ENCODE peak calls at places on chromosomes 16 and 17, in eight cellular contexts. T is PC-9, F is BJ, H is MM.1S, R is OCI-LY7, O is body of pancreas, L is fibroblast of pulmonary artery, P is lower leg skin. M is an unnamed sample.

GRCh38 chr16:84927621-84928591 is 83.4 kb downstream of the ZDHHC7 start:
- DNase-seq in F (no peak), O (peak), T (no peak), L (no peak), H (no peak), P (no peak), R (no peak), M (no peak)

GRCh38 chr17:61124562-61124961 is 275.1 kb upstream of the TBX2 start:
- DNase-seq in R (no peak), P (no peak), L (no peak), H (no peak), F (no peak), O (no peak), T (no peak), M (no peak)

GRCh38 chr17:1928976-1929375 is 96.2 kb downstream of the RTN4RL1 start:
- DNase-seq in O (no peak), F (no peak), L (no peak), T (no peak), R (no peak), P (no peak), H (no peak), M (no peak)

GRCh38 chr16:19696961-19697360 is 21.1 kb downstream of the KNOP1 start:
- DNase-seq in F (no peak), O (no peak), H (no peak), P (no peak), R (no peak), T (no peak), L (no peak), M (no peak)

GRCh38 chr17:16994626-16995025 is 22.7 kb upstream of the TNFRSF13B start:
- DNase-seq in P (no peak), F (no peak), R (no peak), O (no peak), H (no peak), L (no peak), T (no peak), M (no peak)

GRCh38 chr17:7838291-7839075 is 4.5 kb downstream of the KDM6B start:
- DNase-seq in R (peak), T (no peak), P (peak), H (no peak), F (no peak), O (peak), L (peak), M (no peak)

GRCh38 chr17:17837380-17837821 is 615 bp upstream of the SREBF1 start:
- DNase-seq in R (peak), P (no peak), F (peak), T (peak), L (peak), O (peak), H (no peak), M (no peak)

GRCh38 chr17:7060165-7060890 is 16.4 kb upstream of the SLC16A11 start:
- DNase-seq in H (peak), P (no peak), L (peak), T (peak), O (no peak), F (no peak), R (no peak), M (no peak)

GRCh38 chr17:14205992-14206461 is 30.6 kb downstream of the CDRT15 start:
- DNase-seq in F (no peak), P (peak), L (no peak), O (peak), T (peak), H (no peak), R (no peak), M (no peak)

GRCh38 chr17:59668816-59669215 is 38.4 kb downstream of the PTRH2 start:
- DNase-seq in H (no peak), L (peak), O (no peak), F (peak), R (no peak), T (no peak), P (no peak), M (peak)

GRCh38 chr16:84294196-84295142 is at the start of gene WFDC1:
- DNase-seq in L (peak), O (no peak), R (no peak), H (no peak), F (no peak), P (no peak), T (no peak), M (no peak)

GRCh38 chr16:46789499-46790414 is 41.2 kb downstream of the C16orf87 start:
- DNase-seq in L (peak), F (no peak), O (peak), R (peak), T (no peak), P (peak), H (peak), M (no peak)

GRCh38 chr16:7400117-7400890 is 67.7 kb downstream of the RBFOX1 start:
- DNase-seq in F (no peak), R (no peak), L (no peak), P (no peak), H (no peak), T (no peak), O (no peak), M (no peak)

GRCh38 chr16:22141746-22142145 is 20.6 kb upstream of the SDR42E2 start:
- DNase-seq in L (peak), O (no peak), T (no peak), H (no peak), F (no peak), P (no peak), R (peak), M (peak)

GRCh38 chr17:38563362-38564253 is 42.1 kb downstream of the SRCIN1 start:
- DNase-seq in O (no peak), F (no peak), P (no peak), H (no peak), T (no peak), L (no peak), R (no peak), M (no peak)

GRCh38 chr16:18039931-18040330 is 296.6 kb downstream of the NPIPA8 start:
- DNase-seq in R (no peak), O (no peak), T (no peak), H (no peak), L (no peak), P (no peak), F (no peak), M (no peak)

GRCh38 chr17:17668358-17668757 is 12.9 kb upstream of the RAI1 start:
- DNase-seq in P (no peak), H (no peak), F (no peak), R (no peak), O (no peak), T (no peak), L (no peak), M (no peak)

GRCh38 chr16:89761304-89761922 is 40.1 kb downstream of the ZNF276 start:
- DNase-seq in F (no peak), P (no peak), O (no peak), R (no peak), H (peak), L (no peak), T (no peak), M (no peak)

GRCh38 chr16:71610936-71611871 is 14.8 kb upstream of the MARVELD3 start:
- DNase-seq in H (peak), T (no peak), P (peak), F (no peak), R (peak), L (peak), O (peak), M (peak)

GRCh38 chr16:50024207-50024606 is 818 bp upstream of the CNEP1R1 start:
- DNase-seq in R (no peak), H (no peak), T (no peak), F (no peak), L (no peak), O (no peak), P (no peak), M (no peak)

GRCh38 chr16:50024684-50025543 is at the start of gene CNEP1R1:
- DNase-seq in R (peak), T (peak), H (peak), F (peak), L (peak), P (peak), O (peak), M (peak)

GRCh38 chr16:50023626-50024025 is 1.4 kb upstream of the CNEP1R1 start:
- DNase-seq in L (no peak), O (no peak), R (no peak), T (no peak), P (no peak), F (no peak), H (no peak), M (no peak)

GRCh38 chr16:50025544-50025931 is 513 bp downstream of the CNEP1R1 start:
- DNase-seq in F (no peak), O (peak), R (peak), P (no peak), L (no peak), T (no peak), H (peak), M (no peak)

GRCh38 chr16:50021509-50021908 is 3.5 kb upstream of the CNEP1R1 start:
- DNase-seq in R (peak), P (no peak), O (no peak), L (no peak), F (no peak), H (peak), T (no peak), M (no peak)
- TF ChIP-seq CTCF in R (peak), P (no peak), O (no peak), L (no peak), F (peak), H (peak), T (no peak), M (no peak)

GRCh38 chr17:78933959-78934568 is 8.9 kb upstream of the TIMP2 start:
- DNase-seq in F (peak), R (no peak), P (peak), T (peak), L (peak), O (peak), H (peak), M (peak)
- H3K4me3 ChIP-seq in F (peak), R (no peak), P (no peak), T (peak), L (peak), O (no peak), H (no peak), M (peak)

DNA sequence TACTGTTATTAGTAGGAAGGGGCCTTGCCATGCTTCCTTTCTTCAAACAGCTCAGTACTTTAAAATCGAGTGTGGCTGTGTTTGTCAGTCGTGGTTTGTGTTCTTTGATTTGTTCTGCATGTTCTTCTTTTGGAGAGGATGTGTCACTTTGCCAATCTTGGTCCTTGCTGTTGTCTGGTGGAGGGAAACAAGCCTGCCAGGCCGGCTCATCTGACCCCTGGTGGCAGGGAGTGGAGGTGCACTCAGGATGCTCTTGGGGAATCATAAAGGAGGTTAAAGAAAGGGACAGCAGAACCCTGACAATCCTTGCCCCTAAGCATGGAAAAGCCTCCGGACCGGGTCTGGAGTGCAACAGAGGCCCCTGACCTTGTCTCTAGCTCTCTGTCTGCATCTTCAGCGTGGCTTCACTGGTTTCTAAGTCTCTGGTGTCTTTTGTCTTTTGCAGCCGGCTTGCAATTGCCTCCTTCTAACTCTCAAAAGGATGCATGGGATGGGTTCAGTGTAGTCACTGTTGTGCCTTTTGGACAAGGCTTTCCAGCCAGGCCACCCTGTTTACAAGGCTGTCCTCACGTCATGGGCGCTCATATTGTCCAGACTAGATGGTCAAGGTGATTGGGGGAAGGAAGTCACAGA is 135.8 kb downstream of the WWOX start:
- DNase-seq in R (peak), O (peak), F (no peak), P (peak), L (peak), H (peak), T (peak), M (peak)
- TF ChIP-seq CTCF in R (peak), O (peak), F (peak), P (no peak), L (peak), H (peak), T (peak), M (peak)

GRCh38 chr17:75976175-75976848 is 2.7 kb downstream of the ACOX1 start:
- DNase-seq in F (no peak), L (no peak), O (no peak), R (no peak), P (no peak), T (no peak), H (no peak), M (no peak)
- H3K4me3 ChIP-seq in F (no peak), L (peak), O (no peak), R (no peak), P (no peak), T (no peak), H (no peak), M (no peak)

M was measured in HFF-Myc.